ENCODE peak calls at places on chromosomes 7 and 10, in six cellular contexts. T is A549, J is IMR-90, C is mammary epithelial cell, X is H9, M is cardiac muscle cell. E is an unnamed sample.

GRCh38 chr10:96612052-96612830 is 25.4 kb upstream of the TM9SF3 start:
- DNase-seq in T (no peak), J (no peak), C (no peak), X (no peak), M (no peak), E (no peak)

GRCh38 chr7:50730459-50731400 is 52.0 kb downstream of the GRB10 start:
- DNase-seq in T (no peak), J (no peak), C (no peak), X (no peak), M (no peak), E (no peak)

GRCh38 chr10:35822316-35822715 is 180.2 kb upstream of the FZD8 start:
- DNase-seq in T (peak), J (peak), C (peak), X (peak), M (peak), E (peak)

GRCh38 chr10:112981553-112981952 is 31.5 kb downstream of the TCF7L2 start:
- DNase-seq in T (no peak), J (no peak), C (no peak), X (no peak), M (no peak), E (no peak)

GRCh38 chr10:112503643-112504042 is 56.6 kb downstream of the VTI1A start:
- DNase-seq in T (no peak), J (no peak), C (no peak), X (no peak), M (no peak), E (no peak)

GRCh38 chr7:79312022-79312421 is 141.4 kb downstream of the MAGI2 start:
- DNase-seq in T (no peak), J (no peak), C (no peak), X (no peak), M (no peak), E (no peak)

GRCh38 chr10:43417950-43418768 is 9.2 kb upstream of the HNRNPF start:
- DNase-seq in T (no peak), J (no peak), C (no peak), X (no peak), M (no peak), E (no peak)

GRCh38 chr10:110010076-110011069 is 2.6 kb downstream of the ADD3 start:
- DNase-seq in T (no peak), J (peak), C (no peak), X (no peak), M (no peak), E (no peak)

GRCh38 chr7:44189993-44190872 is 994 bp upstream of the GCK start:
- DNase-seq in T (no peak), J (no peak), C (no peak), X (no peak), M (no peak), E (no peak)

GRCh38 chr10:49595003-49595712 is 15.0 kb upstream of the SLC18A3 start:
- DNase-seq in T (no peak), J (no peak), C (no peak), X (no peak), M (no peak), E (no peak)

GRCh38 chr10:1358860-1359598 is 302.8 kb downstream of the WDR37 start:
- DNase-seq in T (no peak), J (no peak), C (no peak), X (no peak), M (no peak), E (no peak)

GRCh38 chr10:127196227-127196954 is at the start of gene INSYN2A:
- DNase-seq in T (peak), J (peak), C (peak), X (peak), M (peak), E (no peak)

GRCh38 chr10:9911488-9911887 is 1106.2 kb upstream of the CELF2 start:
- DNase-seq in T (no peak), J (no peak), C (no peak), X (peak), M (no peak), E (no peak)

GRCh38 chr7:124765401-124766352 is at the start of gene GPR37:
- DNase-seq in T (peak), J (peak), C (peak), X (peak), M (peak), E (peak)

GRCh38 chr10:45375101-45375500 is 1.1 kb downstream of the ALOX5 start:
- DNase-seq in T (no peak), J (no peak), C (no peak), X (no peak), M (no peak), E (no peak)

GRCh38 chr10:44933922-44934321 is 22.8 kb downstream of the TMEM72 start:
- DNase-seq in T (no peak), J (no peak), C (no peak), X (peak), M (no peak), E (no peak)

GRCh38 chr7:28688651-28689050 is 269.5 kb downstream of the TRIL start:
- DNase-seq in T (no peak), J (peak), C (peak), X (no peak), M (no peak), E (no peak)

GRCh38 chr10:74289956-74290355 is 138.9 kb downstream of the ADK start:
- DNase-seq in T (no peak), J (peak), C (no peak), X (no peak), M (peak), E (no peak)

GRCh38 chr7:157412021-157412443 is 75.2 kb downstream of the DNAJB6 start:
- DNase-seq in T (no peak), J (peak), C (peak), X (no peak), M (no peak), E (no peak)

GRCh38 chr7:51633596-51633995 is 317.0 kb upstream of the COBL start:
- DNase-seq in T (no peak), J (no peak), C (no peak), X (no peak), M (no peak), E (no peak)

GRCh38 chr7:140506788-140507464 is 27.6 kb upstream of the MKRN1 start:
- DNase-seq in T (peak), J (peak), C (peak), X (peak), M (peak), E (no peak)

GRCh38 chr10:114290038-114290437 is 51.0 kb downstream of the VWA2 start:
- DNase-seq in T (no peak), J (no peak), C (no peak), X (no peak), M (no peak), E (no peak)

GRCh38 chr10:77507313-77507712 is 130.3 kb downstream of the KCNMA1 start:
- DNase-seq in T (no peak), J (no peak), C (no peak), X (no peak), M (no peak), E (no peak)

GRCh38 chr10:73968101-73968515 is 29.8 kb upstream of the VCL start:
- DNase-seq in T (peak), J (no peak), C (no peak), X (no peak), M (peak), E (no peak)

GRCh38 chr7:120733143-120733542 is 124.8 kb downstream of the TSPAN12 start:
- DNase-seq in T (peak), J (peak), C (no peak), X (no peak), M (no peak), E (no peak)

GRCh38 chr7:50397320-50397970 is 52.7 kb downstream of the FIGNL1 start:
- DNase-seq in T (no peak), J (no peak), C (no peak), X (no peak), M (no peak), E (no peak)

GRCh38 chr10:784377-784758 is 94.9 kb upstream of the DIP2C start:
- DNase-seq in T (no peak), J (no peak), C (no peak), X (peak), M (peak), E (no peak)

GRCh38 chr7:2156756-2157472 is 75.8 kb downstream of the MAD1L1 start:
- DNase-seq in T (no peak), J (no peak), C (no peak), X (no peak), M (no peak), E (no peak)

GRCh38 chr10:50326757-50327701 is 75.7 kb upstream of the ASAH2 start:
- DNase-seq in T (peak), J (peak), C (peak), X (no peak), M (no peak), E (peak)

GRCh38 chr7:158818325-158819213 is 10.7 kb downstream of the ESYT2 start:
- DNase-seq in T (peak), J (peak), C (peak), X (peak), M (peak), E (peak)

GRCh38 chr7:16421333-16422099 is at the start of gene CRPPA:
- DNase-seq in T (peak), J (peak), C (peak), X (peak), M (peak), E (no peak)

GRCh38 chr10:30583778-30584415 is 45.7 kb downstream of the LYZL2 start:
- DNase-seq in T (peak), J (peak), C (peak), X (no peak), M (no peak), E (peak)

GRCh38 chr7:131071786-131072504 is 255.7 kb upstream of the MKLN1 start:
- DNase-seq in T (peak), J (peak), C (peak), X (no peak), M (no peak), E (peak)

GRCh38 chr10:102408728-102409603 is 9.6 kb downstream of the PSD start:
- DNase-seq in T (no peak), J (peak), C (no peak), X (no peak), M (peak), E (no peak)

GRCh38 chr10:3294919-3295318 is 122.3 kb upstream of the PITRM1 start:
- DNase-seq in T (peak), J (no peak), C (no peak), X (no peak), M (no peak), E (no peak)

GRCh38 chr10:51860257-51860656 is 160.9 kb upstream of the CSTF2T start:
- DNase-seq in T (no peak), J (peak), C (peak), X (no peak), M (no peak), E (no peak)

GRCh38 chr7:49099587-49100326 is 175.4 kb downstream of the CDC14C start:
- DNase-seq in T (peak), J (no peak), C (no peak), X (no peak), M (peak), E (no peak)
- TF ChIP-seq CTCF in T (no peak), J (no peak), C (peak), X (peak), M (no peak), E (no peak)

GRCh38 chr7:27148031-27148775 is 629 bp upstream of the HOXA6 start:
- DNase-seq in T (no peak), J (no peak), C (peak), X (no peak), M (no peak), E (no peak)
- H3K27ac ChIP-seq in T (no peak), J (peak), C (peak), X (no peak), M (no peak), E (peak)

GRCh38 chr7:101172854-101173751 is 7.0 kb downstream of the NAT16 start:
- DNase-seq in T (peak), J (peak), C (peak), X (peak), M (no peak), E (peak)
- TF ChIP-seq CTCF in T (no peak), J (no peak), C (no peak), X (no peak), M (no peak), E (no peak)

GRCh38 chr7:155734445-155734809 is 77.8 kb downstream of the SHH start:
- DNase-seq in T (no peak), J (no peak), C (peak), X (no peak), M (no peak), E (no peak)

GRCh38 chr7:155737590-155737989 is 74.7 kb downstream of the SHH start:
- DNase-seq in T (no peak), J (no peak), C (no peak), X (no peak), M (no peak), E (no peak)

GRCh38 chr7:155738104-155738503 is 74.2 kb downstream of the SHH start:
- DNase-seq in T (no peak), J (no peak), C (no peak), X (no peak), M (no peak), E (no peak)

GRCh38 chr7:155733582-155734444 is 78.5 kb downstream of the SHH start:
- DNase-seq in T (no peak), J (no peak), C (no peak), X (no peak), M (no peak), E (no peak)

GRCh38 chr7:155735442-155736118 is 76.7 kb downstream of the SHH start:
- DNase-seq in T (no peak), J (no peak), C (no peak), X (no peak), M (no peak), E (no peak)
- H3K27ac ChIP-seq in T (no peak), J (no peak), C (no peak), X (no peak), M (no peak), E (peak)

GRCh38 chr7:76165973-76166403 is 35.7 kb upstream of the SRRM3 start:
- DNase-seq in T (no peak), J (no peak), C (no peak), X (peak), M (no peak), E (no peak)

GRCh38 chr7:76165106-76165972 is 36.4 kb upstream of the SRRM3 start:
- DNase-seq in T (no peak), J (no peak), C (no peak), X (peak), M (no peak), E (no peak)

DNA sequence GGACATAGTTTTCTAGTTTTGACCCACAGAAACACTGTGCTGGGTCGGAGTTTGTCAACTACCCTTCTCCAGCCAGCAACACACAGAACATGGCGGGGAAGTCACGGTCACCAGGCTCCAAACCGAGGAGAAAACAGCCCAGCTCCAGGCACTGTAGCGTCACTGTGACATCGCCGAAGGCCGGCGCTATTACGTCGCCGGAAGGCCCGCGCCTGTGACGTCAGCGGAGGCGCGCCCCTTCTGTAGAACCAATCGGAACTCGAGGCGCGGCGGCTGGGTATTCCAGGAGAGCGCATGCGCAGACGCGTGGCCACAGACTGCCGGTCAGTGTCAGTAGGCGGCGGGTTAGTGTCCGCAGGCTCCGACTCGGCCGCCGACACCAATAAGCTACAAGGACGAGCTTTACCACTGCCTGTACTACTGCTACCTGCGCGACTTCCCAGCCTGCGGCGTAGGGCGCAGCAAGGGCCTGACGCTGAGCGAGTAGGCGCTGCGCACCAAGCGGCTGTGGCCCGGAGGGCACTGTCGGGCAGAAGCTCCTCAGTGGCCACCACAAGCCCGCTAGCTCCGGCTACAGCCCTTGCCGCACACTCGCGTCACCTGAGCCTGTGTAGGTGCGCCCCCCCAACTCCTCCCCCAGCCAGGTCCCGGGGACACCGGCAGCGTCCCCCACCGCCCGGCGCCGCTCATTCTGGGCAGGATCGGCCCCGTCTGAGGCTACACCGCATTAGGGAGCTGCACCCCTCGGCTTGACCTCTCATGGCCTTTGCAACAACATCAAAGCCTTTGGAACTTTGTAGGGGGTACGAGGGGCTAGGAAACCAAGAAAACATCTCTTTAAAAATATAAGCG is 35.1 kb upstream of the SRRM3 start:
- DNase-seq in T (peak), J (peak), C (peak), X (peak), M (peak), E (peak)
- TF ChIP-seq CTCF in T (no peak), J (peak), C (no peak), X (peak), M (peak), E (no peak)